ENCODE peak calls at places on chromosomes 16 and 17, in seven cellular contexts. Q is Peyer's patch, N is gastrocnemius medialis, R is IMR-90, L is tibial nerve, S is GM12878, I is endothelial cell of umbilical vein. Y is an unnamed sample.

GRCh38 chr17:27315796-27316465 is 22.0 kb downstream of the WSB1 start:
- DNase-seq in R (no peak), N (peak; percentile 82), S (no peak), Q (no peak), L (no peak), I (no peak), Y (no peak)

GRCh38 chr16:28986492-28986891 is 1.6 kb downstream of the LAT start:
- DNase-seq in R (no peak), L (no peak), Q (no peak), I (no peak), N (no peak), S (no peak), Y (no peak)

GRCh38 chr17:32998893-32999240 is 7.2 kb downstream of the SPACA3 start:
- DNase-seq in S (no peak), N (no peak), R (peak; percentile 60), L (no peak), I (no peak), Q (no peak), Y (no peak)

GRCh38 chr17:46764709-46765401 is 53.6 kb downstream of the WNT3 start:
- DNase-seq in Q (no peak), S (no peak), L (no peak), N (no peak), R (peak; percentile 86), I (peak; percentile 91), Y (peak; percentile 73)

GRCh38 chr17:34424814-34425490 is 61.9 kb upstream of the CCL1 start:
- DNase-seq in N (no peak), Q (no peak), R (no peak), S (no peak), I (no peak), L (no peak), Y (no peak)

GRCh38 chr17:34068506-34069035 is 186.5 kb upstream of the CCL2 start:
- DNase-seq in L (no peak), I (no peak), S (no peak), N (no peak), R (no peak), Q (no peak), Y (no peak)

GRCh38 chr16:60137891-60138290 is 1403.8 kb upstream of the GOT2 start:
- DNase-seq in L (no peak), S (no peak), I (no peak), Q (no peak), R (no peak), N (no peak), Y (no peak)

GRCh38 chr16:15650698-15651161 is 685 bp downstream of the NDE1 start:
- DNase-seq in S (no peak), N (no peak), L (no peak), I (peak; percentile 37), R (peak; percentile 13), Q (no peak), Y (peak; percentile 22)

GRCh38 chr16:7998789-7999453 is 591.4 kb downstream of the TMEM114 start:
- DNase-seq in L (no peak), I (no peak), N (no peak), R (no peak), Q (no peak), S (no peak), Y (no peak)

GRCh38 chr16:89922477-89922883 is 662 bp upstream of the TUBB3 start:
- DNase-seq in S (no peak), Q (peak; percentile 40), R (peak; percentile 91), N (no peak), I (peak; percentile 88), L (no peak), Y (peak; percentile 75)

GRCh38 chr17:11935734-11936406 is 61.4 kb downstream of the ZNF18 start:
- DNase-seq in R (peak; percentile 33), S (no peak), I (peak; percentile 14), Q (no peak), N (no peak), L (no peak), Y (no peak)

GRCh38 chr17:74971842-74972106 is 785 bp downstream of the HID1 start:
- DNase-seq in R (no peak), S (no peak), N (no peak), Q (no peak), L (no peak), I (no peak), Y (no peak)

GRCh38 chr16:8866884-8867482 is 1.8 kb downstream of the CARHSP1 start:
- DNase-seq in L (no peak), S (no peak), N (no peak), I (peak; percentile 31), Q (no peak), R (no peak), Y (peak; percentile 45)

GRCh38 chr17:30235386-30236296 is at the start of gene SLC6A4:
- DNase-seq in R (no peak), S (no peak), N (no peak), L (no peak), Q (no peak), I (no peak), Y (peak; percentile 7)

GRCh38 chr16:814974-815373 is 14.4 kb upstream of the GNG13 start:
- DNase-seq in I (no peak), L (no peak), Q (no peak), S (no peak), N (no peak), R (peak; percentile 70), Y (no peak)

GRCh38 chr16:50530277-50531236 is 17.6 kb upstream of the NKD1 start:
- DNase-seq in S (no peak), I (no peak), L (no peak), R (no peak), Q (no peak), N (no peak), Y (peak; percentile 79)

GRCh38 chr17:27471321-27472269 is 15.3 kb downstream of the KSR1 start:
- DNase-seq in I (no peak), S (peak; percentile 97), R (peak; percentile 41), Q (peak; percentile 56), L (no peak), N (no peak), Y (no peak)

GRCh38 chr16:1964046-1964505 is 550 bp downstream of the RPS2 start:
- DNase-seq in S (no peak), I (peak; percentile 39), R (no peak), Q (peak; percentile 35), N (peak; percentile 53), L (no peak), Y (no peak)

GRCh38 chr16:1961651-1962067 is 2.3 kb downstream of the NDUFB10 start:
- DNase-seq in Q (no peak), N (no peak), I (no peak), L (no peak), R (no peak), S (no peak), Y (no peak)

GRCh38 chr16:1959269-1960039 is at the start of gene NDUFB10:
- DNase-seq in S (peak; percentile 41), N (peak; percentile 91), Q (peak; percentile 88), R (peak; percentile 87), I (peak; percentile 88), L (peak; percentile 74), Y (peak; percentile 95)

GRCh38 chr16:1958715-1959268 is 546 bp upstream of the NDUFB10 start:
- DNase-seq in Q (no peak), I (no peak), L (no peak), S (no peak), N (no peak), R (no peak), Y (no peak)

GRCh38 chr16:1960665-1961630 is 1.6 kb downstream of the NDUFB10 start:
- DNase-seq in S (no peak), R (peak; percentile 50), L (no peak), I (peak; percentile 39), N (no peak), Q (no peak), Y (peak; percentile 46)
- TF ChIP-seq POLR2A in S (peak; percentile 83), R (peak; percentile 64), L (no peak), I (peak; percentile 93), N (no peak), Q (no peak), Y (no peak)

DNA sequence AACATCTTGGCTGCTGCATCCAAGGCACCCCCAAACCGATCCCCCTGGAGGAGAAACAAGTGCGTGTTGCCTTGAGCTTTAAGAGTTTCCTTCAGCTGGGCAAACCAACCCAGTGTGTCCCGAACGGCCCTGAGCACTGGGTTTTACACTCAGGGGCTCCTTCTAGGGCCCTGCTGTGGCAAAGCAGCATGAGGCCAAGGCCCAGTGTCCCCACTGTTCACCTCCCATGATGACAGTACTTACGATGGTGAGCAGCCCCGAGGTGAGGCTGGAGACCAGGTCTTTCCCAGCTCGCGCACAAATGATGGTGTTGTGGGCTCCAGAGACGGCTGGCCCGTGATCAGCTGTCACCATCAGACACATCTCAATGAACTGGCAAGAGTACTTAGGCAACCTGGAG is 6.6 kb upstream of the KLHL11 start:
- DNase-seq in Q (no peak), R (no peak), L (no peak), I (no peak), N (no peak), S (no peak), Y (no peak)
- H3K4me1 ChIP-seq in Q (no peaks in the 10 kb centered on the region), R (no peaks in the 10 kb centered on the region), L (no peaks in the 10 kb centered on the region), I (no peaks in the 10 kb centered on the region), N (no peaks in the 10 kb centered on the region), S (no peaks in the 10 kb centered on the region), Y (no peaks in the 10 kb centered on the region)

DNA sequence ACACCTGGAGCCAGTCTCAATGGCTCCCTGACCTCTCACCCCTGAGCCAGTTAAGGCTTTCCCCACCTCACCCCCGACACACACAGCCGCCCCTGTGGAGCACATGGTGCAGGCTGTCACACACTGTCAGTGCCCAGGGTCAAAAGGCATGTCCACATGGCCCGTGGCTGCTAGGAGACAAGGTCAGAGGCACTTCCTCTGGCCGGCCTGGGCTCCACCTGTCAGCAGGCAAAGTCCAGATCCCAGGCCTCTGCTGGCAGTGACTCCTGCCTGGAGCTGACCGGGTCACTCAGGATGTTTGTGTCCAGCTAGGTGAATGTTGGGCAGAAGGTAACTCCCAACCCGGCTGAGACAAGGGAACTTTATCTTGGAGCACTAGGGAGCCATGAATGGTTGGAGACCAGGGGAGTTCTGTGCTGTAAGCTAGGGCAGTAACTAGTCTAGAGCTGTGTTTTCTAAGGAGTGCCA is 6.0 kb downstream of the SREBF1 start:
- DNase-seq in S (no peak), Q (no peak), I (no peak), N (peak; percentile 80), L (no peak), R (no peak), Y (no peak)
- H3K4me3 ChIP-seq in S (no peak overlapping the region), Q (no peak overlapping the region), I (no peak overlapping the region), N (no peak overlapping the region), L (no peak overlapping the region), R (no peak overlapping the region), Y (no peak overlapping the region)

GRCh38 chr17:36591434-36592315 is at the start of gene DHRS11:
- DNase-seq in S (no peak), R (peak; percentile 64), L (peak; percentile 57), I (peak; percentile 80), Q (peak; percentile 76), N (peak; percentile 77), Y (peak; percentile 90)
- TF ChIP-seq POLR2A in S (peak; percentile 82), R (no peak), L (no peak), I (no peak), Q (peak; percentile 88), N (peak; percentile 26), Y (peak; percentile 25)

Y was measured in body of pancreas.